ENCODE peak calls at places on chromosomes 6 and 20, in nine cellular contexts. I, R, E, V, G, F, P, S and W are unnamed samples.

GRCh38 chr6:91407706-91408105 is 820.8 kb upstream of the MAP3K7 start:
- DNase-seq in V (no peak), G (no peak), P (no peak), E (no peak), R (no peak), F (no peak), I (no peak), S (no peak), W (no peak)

GRCh38 chr6:71480577-71480976 is 192.0 kb downstream of the OGFRL1 start:
- DNase-seq in F (no peak), E (no peak), G (no peak), I (no peak), V (no peak), P (no peak), R (no peak), S (no peak), W (no peak)

GRCh38 chr6:107079429-107079828 is 35.9 kb downstream of the BEND3 start:
- DNase-seq in S (peak; percentile 11), F (no peak), R (no peak), E (no peak), I (no peak), V (no peak), P (no peak), G (no peak), W (no peak)

GRCh38 chr6:32972353-32973143 is 4.2 kb downstream of the BRD2 start:
- DNase-seq in V (peak; percentile 15), E (no peak), P (peak; percentile 47), R (peak; percentile 53), F (no peak), S (no peak), I (no peak), G (peak; percentile 73), W (peak; percentile 84)

GRCh38 chr20:33489495-33490022 is 337 bp upstream of the CBFA2T2 start:
- DNase-seq in R (peak; percentile 99), E (peak; percentile 100), S (peak; percentile 97), P (peak; percentile 98), G (peak; percentile 100), F (peak; percentile 99), I (peak; percentile 99), V (peak; percentile 95), W (peak; percentile 100)

GRCh38 chr6:161951139-161951538 is 677.3 kb upstream of the AGPAT4 start:
- DNase-seq in G (no peak), E (no peak), S (no peak), P (no peak), R (no peak), I (no peak), F (no peak), V (no peak), W (no peak)

GRCh38 chr6:106155219-106155830 is 69.2 kb downstream of the PRDM1 start:
- DNase-seq in P (no peak), G (no peak), S (peak; percentile 64), E (no peak), I (no peak), V (no peak), F (no peak), R (no peak), W (no peak)

GRCh38 chr6:161271343-161272019 is 2.4 kb downstream of the AGPAT4 start:
- DNase-seq in E (peak; percentile 53), P (no peak), R (no peak), G (no peak), F (peak; percentile 13), V (no peak), I (no peak), S (peak; percentile 37), W (no peak)

GRCh38 chr20:35135867-35136586 is 11.1 kb downstream of the EDEM2 start:
- DNase-seq in I (no peak), V (no peak), P (no peak), G (peak; percentile 55), F (no peak), R (no peak), E (no peak), S (peak; percentile 69), W (no peak)

GRCh38 chr6:126198581-126198980 is 141.3 kb upstream of the CENPW start:
- DNase-seq in G (no peak), V (no peak), I (no peak), R (no peak), F (no peak), E (no peak), S (no peak), P (no peak), W (no peak)